ENCODE peak calls at places on chromosomes 3 and 15, in four cellular contexts. O is A549; J is activated naive CD4-positive, alpha-beta T cell treated with Interleukin-2 at 50 U/mL for 16 hours; D is stimulated activated CD4-positive, alpha-beta T cell treated with anti-CD3 and anti-CD28 coated beads, Interleukin-1b, Interleukin-23, amount 100 ng/mL, for 24 hours. I is an unnamed sample.

GRCh38 chr3:116579843-116580242 is 129.7 kb upstream of the TUSC7 start:
- DNase-seq in O (no peak), J (no peak), D (no peak), I (no peak)

GRCh38 chr15:63048986-63049665 is 6.6 kb downstream of the TPM1 start:
- DNase-seq in O (no peak), J (peak; percentile 30), D (no peak), I (no peak)

GRCh38 chr3:160574636-160575035 is 9.3 kb upstream of the KPNA4 start:
- DNase-seq in O (no peak), J (no peak), D (no peak), I (no peak)

GRCh38 chr3:131067983-131068382 is 41.3 kb downstream of the NEK11 start:
- DNase-seq in O (no peak), J (no peak), D (no peak), I (no peak)

GRCh38 chr3:111848778-111849177 is 10.3 kb upstream of the PHLDB2 start:
- DNase-seq in O (no peak), J (no peak), D (no peak), I (no peak)

GRCh38 chr3:194893121-194893979 is 207.7 kb downstream of the FAM43A start:
- DNase-seq in O (no peak), J (no peak), D (no peak), I (no peak)

GRCh38 chr3:124833710-124834332 is 53.3 kb downstream of the ITGB5 start:
- DNase-seq in O (no peak), J (no peak), D (no peak), I (no peak)

GRCh38 chr15:57740048-57740447 is 33.5 kb downstream of the POLR2M start:
- DNase-seq in O (no peak), J (no peak), D (no peak), I (no peak)

GRCh38 chr15:25597576-25597975 is 158.8 kb upstream of the UBE3A start:
- DNase-seq in O (no peak), J (no peak), D (no peak), I (no peak)

GRCh38 chr15:40366204-40367037 is 8.4 kb downstream of the DISP2 start:
- DNase-seq in O (no peak), J (no peak), D (no peak), I (no peak)

GRCh38 chr15:23566070-23567050 is 886 bp downstream of the MKRN3 start:
- DNase-seq in O (no peak), J (peak; percentile 5), D (no peak), I (no peak)

GRCh38 chr3:112774293-112774926 is 72.3 kb downstream of the CD200R1L start:
- DNase-seq in O (peak; percentile 48), J (peak; percentile 10), D (no peak), I (no peak)

GRCh38 chr15:62559049-62559733 is 394.1 kb upstream of the C2CD4B start:
- DNase-seq in O (no peak), J (no peak), D (no peak), I (no peak)

GRCh38 chr15:75043509-75044257 is 20.3 kb downstream of the PPCDC start:
- DNase-seq in O (no peak), J (no peak), D (no peak), I (no peak)

GRCh38 chr15:41772720-41773331 is 1.5 kb upstream of the MAPKBP1 start:
- DNase-seq in O (peak; percentile 53), J (peak; percentile 54), D (peak; percentile 23), I (no peak)

GRCh38 chr3:73324203-73325155 is 263.0 kb downstream of the EBLN2 start:
- DNase-seq in O (no peak), J (no peak), D (no peak), I (no peak)

GRCh38 chr3:151558621-151559020 is 97.8 kb upstream of the IGSF10 start:
- DNase-seq in O (no peak), J (no peak), D (no peak), I (no peak)

GRCh38 chr3:51282931-51283330 is 102.2 kb upstream of the MANF start:
- DNase-seq in O (no peak), J (no peak), D (no peak), I (no peak)

GRCh38 chr15:50049871-50050270 is 69.2 kb downstream of the ATP8B4 start:
- DNase-seq in O (no peak), J (no peak), D (no peak), I (no peak)

GRCh38 chr3:129486057-129487035 is 42.1 kb upstream of the RHO start:
- DNase-seq in O (no peak), J (no peak), D (no peak), I (no peak)

GRCh38 chr3:30680789-30681188 is 74.4 kb downstream of the TGFBR2 start:
- DNase-seq in O (no peak), J (no peak), D (no peak), I (no peak)

GRCh38 chr3:139187648-139188047 is 143.0 kb upstream of the PRR23C start:
- DNase-seq in O (no peak), J (no peak), D (no peak), I (no peak)

GRCh38 chr3:123595396-123595795 is 10.5 kb upstream of the HACD2 start:
- DNase-seq in O (no peak), J (no peak), D (no peak), I (no peak)

GRCh38 chr15:74367296-74367854 is at the start of gene CYP11A1:
- DNase-seq in O (no peak), J (no peak), D (no peak), I (no peak)

GRCh38 chr15:53861792-53862191 is 102.3 kb upstream of the WDR72 start:
- DNase-seq in O (no peak), J (no peak), D (no peak), I (no peak)

GRCh38 chr3:38602576-38603250 is 46.8 kb downstream of the SCN5A start:
- DNase-seq in O (no peak), J (no peak), D (no peak), I (no peak)

GRCh38 chr3:66425032-66425431 is 75.8 kb downstream of the LRIG1 start:
- DNase-seq in O (no peak), J (no peak), D (no peak), I (no peak)

GRCh38 chr3:37086918-37087317 is 87.5 kb downstream of the LRRFIP2 start:
- DNase-seq in O (no peak), J (no peak), D (no peak), I (no peak)

GRCh38 chr15:79172801-79173460 is 82.4 kb upstream of the RASGRF1 start:
- DNase-seq in O (no peak), J (no peak), D (no peak), I (no peak)

I was measured in activated CD8-positive, alpha-beta memory T cell treated with anti-CD3 and anti-CD28 coated beads for 48 hours.